ENCODE peak calls at places on chromosomes 4 and X, in seven cellular contexts. F, Z, B, K, I, M and G are unnamed samples.

GRCh38 chr4:2797545-2798305 is 4.8 kb downstream of the SH3BP2 start:
- DNase-seq in K (no peak), B (no peak), Z (no peak), F (peak; percentile 68), I (no peak), M (no peak), G (no peak)

GRCh38 chr4:164648151-164648848 is 105.6 kb upstream of the SMIM31 start:
- DNase-seq in F (no peak), I (peak; percentile 98), B (no peak), K (no peak), M (no peak), Z (no peak), G (no peak)

GRCh38 chr4:80611366-80611765 is 275.8 kb downstream of the CFAP299 start:
- DNase-seq in B (no peak), K (no peak), M (no peak), F (no peak), Z (no peak), I (no peak), G (peak; percentile 64)

GRCh38 chrX:94545722-94546121 is 871.7 kb downstream of the FAM133A start:
- DNase-seq in I (peak; percentile 73), B (no peak), F (no peak), K (no peak), M (no peak), Z (no peak), G (no peak)

GRCh38 chr4:6425336-6425735 is 47.1 kb downstream of the PPP2R2C start:
- DNase-seq in I (no peak), Z (no peak), F (no peak), M (no peak), K (no peak), B (no peak), G (no peak)

GRCh38 chr4:15778742-15779231 is 659 bp downstream of the CD38 start:
- DNase-seq in M (peak; percentile 14), B (peak; percentile 57), K (peak; percentile 41), I (no peak), Z (no peak), F (peak; percentile 60), G (no peak)

GRCh38 chrX:16739574-16739973 is 20.2 kb downstream of the SYAP1 start:
- DNase-seq in M (no peak), Z (no peak), F (no peak), I (peak; percentile 20), B (no peak), K (peak; percentile 21), G (no peak)

GRCh38 chrX:154396948-154397887 is 959 bp upstream of the RPL10 start:
- DNase-seq in F (peak; percentile 75), M (peak; percentile 76), K (peak; percentile 82), Z (peak; percentile 45), I (peak; percentile 53), B (no peak), G (peak; percentile 78)

GRCh38 chr4:113060853-113061252 is 11.4 kb downstream of the ANK2 start:
- DNase-seq in Z (no peak), I (no peak), F (no peak), B (no peak), K (no peak), M (peak; percentile 93), G (no peak)

GRCh38 chr4:4677825-4678522 is 136.1 kb upstream of the STX18 start:
- DNase-seq in F (peak; percentile 9), Z (no peak), B (no peak), M (peak; percentile 74), K (peak; percentile 14), I (no peak), G (no peak)

GRCh38 chrX:135531813-135532212 is 11.4 kb downstream of the INTS6L start:
- DNase-seq in Z (no peak), M (peak; percentile 92), K (no peak), I (peak; percentile 86), B (no peak), F (no peak), G (no peak)

GRCh38 chr4:30821275-30821674 is 101.1 kb downstream of the PCDH7 start:
- DNase-seq in F (no peak), B (no peak), M (no peak), Z (no peak), K (no peak), I (peak; percentile 32), G (no peak)

GRCh38 chr4:120842046-120842445 is 80.5 kb downstream of the PRDM5 start:
- DNase-seq in M (no peak), B (no peak), I (no peak), Z (no peak), F (no peak), K (no peak), G (no peak)

GRCh38 chr4:186954956-186955355 is 231.3 kb upstream of the FAT1 start:
- DNase-seq in K (no peak), M (no peak), B (no peak), F (no peak), I (no peak), Z (no peak), G (no peak)

GRCh38 chr4:18608910-18609525 is 587.5 kb upstream of the LCORL start:
- DNase-seq in B (no peak), K (no peak), Z (no peak), F (no peak), M (no peak), I (no peak), G (no peak)

GRCh38 chr4:6059375-6059805 is 41.2 kb upstream of the C4orf50 start:
- DNase-seq in K (no peak), I (no peak), M (no peak), F (no peak), B (no peak), Z (no peak), G (no peak)

GRCh38 chr4:188811116-188811515 is 671.9 kb downstream of the TRIML1 start:
- DNase-seq in F (no peak), B (no peak), I (no peak), Z (no peak), M (no peak), K (no peak), G (no peak)